ENCODE peak calls at places on chromosome 17, in nine cellular contexts. Z is adrenal gland, M is cardiac muscle cell, Q is tibial nerve, I is lung, R is neural crest cell, O is pancreas, B is mesothelial cell of epicardium, G is esophagus squamous epithelium. U is an unnamed sample.

GRCh38 chr17:74749262-74750038 is 1.0 kb downstream of the NHERF1 start:
- DNase-seq in Q (no peak), G (no peak), B (no peak), R (no peak), O (no peak), M (peak; percentile 41), I (no peak), Z (no peak), U (peak; percentile 69)

GRCh38 chr17:62807812-62808575 is at the start of gene MARCHF10:
- DNase-seq in B (peak; percentile 52), O (peak; percentile 60), G (no peak), R (no peak), Q (no peak), I (peak; percentile 41), M (no peak), Z (no peak), U (peak; percentile 81)

GRCh38 chr17:34703533-34703932 is 124.2 kb downstream of the TMEM132E start:
- DNase-seq in B (peak; percentile 45), I (no peak), Z (peak; percentile 29), R (peak; percentile 69), Q (peak; percentile 31), M (peak; percentile 92), G (no peak), O (no peak), U (peak; percentile 93)

GRCh38 chr17:2396568-2397246 is 4.2 kb downstream of the MNT start:
- DNase-seq in Q (peak; percentile 82), Z (peak; percentile 98), R (peak; percentile 78), I (peak; percentile 94), O (peak; percentile 90), B (peak; percentile 67), M (peak; percentile 98), G (peak; percentile 78), U (peak; percentile 92)

GRCh38 chr17:6627019-6627418 is 13.5 kb downstream of the KIAA0753 start:
- DNase-seq in I (no peak), B (no peak), M (no peak), R (no peak), O (no peak), Q (no peak), Z (no peak), G (no peak), U (no peak)

GRCh38 chr17:78123258-78123929 is 5.2 kb downstream of the TMC6 start:
- DNase-seq in O (no peak), I (no peak), R (no peak), M (no peak), Z (no peak), G (no peak), Q (no peak), B (no peak), U (no peak)

GRCh38 chr17:34917381-34917780 is 43.9 kb downstream of the CCT6B start:
- DNase-seq in G (no peak), B (no peak), M (no peak), Q (no peak), Z (no peak), R (no peak), O (no peak), I (no peak), U (no peak)

GRCh38 chr17:55238197-55238930 is 26.4 kb upstream of the HLF start:
- DNase-seq in M (peak; percentile 97), G (peak; percentile 37), B (peak; percentile 89), Z (peak; percentile 96), R (peak; percentile 88), O (peak; percentile 94), I (peak; percentile 90), Q (peak; percentile 94), U (peak; percentile 94)

GRCh38 chr17:38751144-38751802 is 1.3 kb upstream of the PSMB3 start:
- DNase-seq in B (no peak), M (no peak), Q (no peak), R (no peak), G (no peak), O (no peak), I (no peak), Z (no peak), U (peak; percentile 42)

GRCh38 chr17:13599808-13600398 is 1.8 kb downstream of the HS3ST3A1 start:
- DNase-seq in G (no peak), I (no peak), R (no peak), O (no peak), B (no peak), Q (no peak), M (no peak), Z (no peak), U (no peak)

GRCh38 chr17:13596241-13596941 is 5.3 kb downstream of the HS3ST3A1 start:
- DNase-seq in Z (no peak), B (no peak), R (no peak), I (no peak), M (peak; percentile 65), G (no peak), Q (no peak), O (no peak), U (peak; percentile 18)

GRCh38 chr17:13599168-13599577 is 2.6 kb downstream of the HS3ST3A1 start:
- DNase-seq in I (no peak), Q (no peak), G (no peak), Z (no peak), M (no peak), R (no peak), O (no peak), B (no peak), U (no peak)

GRCh38 chr17:13598353-13599167 is 3.2 kb downstream of the HS3ST3A1 start:
- DNase-seq in R (no peak), O (no peak), B (no peak), Q (no peak), G (no peak), I (no peak), M (no peak), Z (no peak), U (no peak)

DNA sequence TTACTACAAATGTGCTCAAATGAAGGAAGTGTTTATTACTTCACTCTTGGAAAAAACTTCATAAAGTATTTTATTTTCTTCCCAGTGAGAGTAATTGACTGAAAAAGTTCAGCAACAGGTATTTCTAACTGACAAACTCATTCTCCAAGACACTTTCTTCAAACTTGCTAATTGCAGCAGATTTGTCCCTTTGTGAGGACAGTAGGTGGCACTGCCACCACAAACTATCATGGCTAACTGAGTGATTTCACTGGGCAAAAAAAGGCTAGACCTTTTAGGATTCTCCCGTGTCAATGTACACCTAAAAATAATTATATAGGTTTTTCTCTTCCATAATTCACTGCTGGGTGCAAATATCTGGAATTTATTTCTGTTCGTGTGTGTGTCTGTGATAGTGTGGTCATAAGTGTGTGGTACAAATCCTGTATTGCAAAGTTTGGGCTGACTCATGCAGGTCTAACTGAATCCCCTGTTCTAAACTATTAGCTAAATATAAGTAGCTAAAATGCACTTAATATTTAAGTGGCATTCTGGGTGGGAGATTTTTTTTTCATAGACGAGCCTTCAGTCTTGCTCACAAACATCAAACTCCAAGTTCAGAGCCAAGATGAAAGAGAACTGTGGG is 3.9 kb downstream of the HS3ST3A1 start:
- DNase-seq in Q (peak; percentile 18), M (peak; percentile 67), O (no peak), R (peak; percentile 14), B (no peak), I (no peak), Z (peak; percentile 33), G (no peak), U (peak; percentile 26)
- TF ChIP-seq CTCF in Q (peak; percentile 26), M (peak; percentile 56), O (peak; percentile 42), R (peak; percentile 79), B (peak; percentile 45), I (peak; percentile 51), Z (peak; percentile 63), G (peak; percentile 52), U (peak; percentile 61)

GRCh38 chr17:77045441-77046041 is 95.2 kb upstream of the SEC14L1 start:
- DNase-seq in O (no peak), G (no peak), M (no peak), B (no peak), Q (no peak), Z (peak; percentile 46), I (no peak), R (no peak), U (no peak)

GRCh38 chr17:77054926-77055325 is 85.8 kb upstream of the SEC14L1 start:
- DNase-seq in B (no peak), Z (no peak), I (no peak), R (no peak), Q (no peak), M (no peak), O (no peak), G (no peak), U (peak; percentile 23)

DNA sequence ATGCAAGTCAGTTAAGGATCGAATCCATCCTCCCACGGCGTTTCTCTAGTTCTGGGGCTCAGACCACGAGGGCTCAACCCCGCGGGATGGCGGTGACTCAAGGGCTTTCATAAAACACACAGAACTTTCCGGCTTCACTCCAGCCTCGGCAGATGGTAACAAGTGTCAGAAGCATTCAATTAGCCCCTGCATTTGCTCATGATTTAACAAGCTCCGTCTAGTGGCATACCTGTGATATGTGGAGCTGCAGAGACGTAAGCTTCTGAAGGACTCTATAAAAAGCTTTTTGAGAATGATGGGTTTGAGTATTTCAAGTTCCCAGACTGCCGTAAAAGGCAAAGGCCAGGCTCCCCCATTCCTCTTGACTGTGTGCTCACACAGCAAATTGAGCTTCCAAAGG is 91.3 kb upstream of the SEC14L1 start:
- DNase-seq in O (no peak), Q (no peak), B (no peak), R (no peak), I (no peak), M (peak; percentile 64), G (no peak), Z (no peak), U (no peak)
- TF ChIP-seq CTCF in O (no peak), Q (no peak), B (no peak), R (no peak), I (no peak), M (no peak), G (no peak), Z (no peak), U (no peak)

GRCh38 chr17:76953926-76954325 is 85.7 kb downstream of the MGAT5B start:
- DNase-seq in B (no peak), G (no peak), Z (no peak), R (no peak), O (no peak), Q (no peak), M (no peak), I (no peak), U (no peak)

GRCh38 chr17:76958974-76959373 is 90.8 kb downstream of the MGAT5B start:
- DNase-seq in R (no peak), B (no peak), M (no peak), G (no peak), I (no peak), Z (no peak), O (no peak), Q (no peak), U (no peak)

GRCh38 chr17:76955191-76955590 is 87.0 kb downstream of the MGAT5B start:
- DNase-seq in Q (no peak), O (no peak), I (no peak), Z (no peak), M (no peak), G (no peak), B (no peak), R (no peak), U (no peak)

GRCh38 chr17:76956846-76957540 is 88.8 kb downstream of the MGAT5B start:
- DNase-seq in Z (no peak), Q (no peak), G (no peak), M (no peak), I (no peak), O (no peak), B (no peak), R (no peak), U (no peak)

GRCh38 chr17:76957600-76958464 is 89.6 kb downstream of the MGAT5B start:
- DNase-seq in Q (no peak), I (no peak), B (no peak), M (peak; percentile 21), O (no peak), R (no peak), G (no peak), Z (no peak), U (no peak)
- TF ChIP-seq CTCF in Q (no peak), I (no peak), B (no peak), M (no peak), O (no peak), R (no peak), G (no peak), Z (no peak), U (no peak)

GRCh38 chr17:57772774-57773173 is 27.7 kb upstream of the CCDC182 start:
- DNase-seq in Z (no peak), G (no peak), O (no peak), Q (no peak), R (no peak), M (no peak), I (no peak), B (no peak), U (no peak)
- TF ChIP-seq CTCF in Z (no peak), G (no peak), O (no peak), Q (no peak), R (no peak), M (no peak), I (no peak), B (no peak), U (no peak)

U was measured in nephron progenitor cell.